ENCODE peak calls at places on chromosomes 4 and X, in four cellular contexts. One of them, this sample, is unnamed.

GRCh38 chrX:39661508-39661907 is 436.2 kb downstream of the BCOR start:
- DNase-seq in SK-N-SH: no peak
- DNase-seq in K562: no peak
- DNase-seq in GM12878: no peak
- DNase-seq in this sample: no peak

GRCh38 chr4:169270810-169271691 is at the start of gene SH3RF1:
- DNase-seq in SK-N-SH: peak
- DNase-seq in K562: peak
- DNase-seq in GM12878: no peak
- DNase-seq in this sample: peak

GRCh38 chr4:122898370-122899150 is 23.8 kb downstream of the NUDT6 start:
- DNase-seq in SK-N-SH: no peak
- DNase-seq in K562: no peak
- DNase-seq in GM12878: no peak
- DNase-seq in this sample: no peak

GRCh38 chr4:148166132-148166531 is 276.1 kb downstream of the NR3C2 start:
- DNase-seq in SK-N-SH: no peak
- DNase-seq in K562: no peak
- DNase-seq in GM12878: no peak
- DNase-seq in this sample: no peak

GRCh38 chr4:7704091-7704490 is 235.6 kb downstream of the AFAP1 start:
- DNase-seq in SK-N-SH: no peak
- DNase-seq in K562: no peak
- DNase-seq in GM12878: no peak
- DNase-seq in this sample: no peak

GRCh38 chr4:148300877-148301276 is 141.3 kb downstream of the NR3C2 start:
- DNase-seq in SK-N-SH: no peak
- DNase-seq in K562: no peak
- DNase-seq in GM12878: no peak
- DNase-seq in this sample: no peak

GRCh38 chr4:4761128-4761991 is 98.1 kb upstream of the MSX1 start:
- DNase-seq in SK-N-SH: peak
- DNase-seq in K562: peak
- DNase-seq in GM12878: no peak
- DNase-seq in this sample: peak

GRCh38 chrX:153723351-153724251 is 586 bp downstream of the BCAP31 start:
- DNase-seq in SK-N-SH: peak
- DNase-seq in K562: peak
- DNase-seq in GM12878: no peak
- DNase-seq in this sample: no peak

GRCh38 chr4:124480061-124480460 is 232.5 kb downstream of the ANKRD50 start:
- DNase-seq in SK-N-SH: no peak
- DNase-seq in K562: no peak
- DNase-seq in GM12878: no peak
- DNase-seq in this sample: no peak

GRCh38 chr4:8346838-8347605 is 77.5 kb downstream of the HTRA3 start:
- DNase-seq in SK-N-SH: peak
- DNase-seq in K562: no peak
- DNase-seq in GM12878: no peak
- DNase-seq in this sample: no peak

DNA sequence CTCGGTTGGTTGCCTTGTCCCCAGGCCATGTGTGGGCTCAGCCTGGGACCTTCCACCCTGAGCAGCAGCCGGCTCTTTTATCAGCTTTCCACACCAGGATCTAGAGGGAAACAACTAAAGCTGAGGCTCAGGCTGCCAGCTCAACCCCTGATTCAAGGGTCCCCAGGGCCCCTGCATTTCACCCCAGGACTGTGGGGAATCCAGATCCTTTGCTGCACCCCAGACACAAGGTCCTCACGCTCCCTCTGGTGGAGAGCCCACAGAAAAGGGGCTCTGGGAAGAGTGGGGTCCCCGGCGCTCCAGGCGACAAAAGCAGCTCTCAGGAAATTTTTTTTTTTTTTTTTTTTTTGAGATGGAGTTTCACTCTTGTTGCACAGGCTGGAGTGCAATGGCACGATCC is 64.3 kb downstream of the ZFYVE28 start:
- DNase-seq in SK-N-SH: peak
- DNase-seq in K562: peak
- DNase-seq in GM12878: no peak
- DNase-seq in this sample: no peak
- TF ChIP-seq RAD21 in SK-N-SH: peak
- TF ChIP-seq RAD21 in K562: no peak
- TF ChIP-seq RAD21 in GM12878: peak
- TF ChIP-seq RAD21 in this sample: peak

DNA sequence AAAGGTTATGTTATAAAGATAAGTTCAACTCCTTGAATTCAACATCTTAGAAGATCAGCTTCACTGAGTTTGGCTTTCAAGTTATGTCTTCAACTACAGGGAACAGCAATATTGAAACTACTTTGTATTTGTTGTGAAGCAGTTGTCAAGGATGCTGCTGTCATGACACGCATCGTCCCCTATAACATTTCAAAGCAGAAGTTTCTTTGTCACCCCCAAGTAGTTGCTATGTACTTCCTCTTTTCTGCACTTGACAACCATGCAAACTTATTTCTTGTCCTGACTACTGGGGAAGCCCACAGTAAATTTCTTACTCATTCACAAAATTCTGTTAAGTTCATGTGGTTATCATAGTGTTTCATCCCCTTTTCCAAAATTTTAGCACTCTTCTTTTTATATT is 14.3 kb downstream of the ANTXR2 start:
- DNase-seq in SK-N-SH: no peak
- DNase-seq in K562: peak
- DNase-seq in GM12878: peak
- DNase-seq in this sample: no peak
- TF ChIP-seq NRF1 in SK-N-SH: no peak
- TF ChIP-seq NRF1 in K562: no peak
- TF ChIP-seq NRF1 in GM12878: no peak
- TF ChIP-seq NRF1 in this sample: no peak

GRCh38 chr4:26235500-26235899 is 85.3 kb upstream of the RBPJ start:
- DNase-seq in SK-N-SH: no peak
- DNase-seq in K562: no peak
- DNase-seq in GM12878: no peak
- DNase-seq in this sample: no peak
- TF ChIP-seq RAD21 in SK-N-SH: no peak
- TF ChIP-seq RAD21 in K562: no peak
- TF ChIP-seq RAD21 in GM12878: no peak
- TF ChIP-seq RAD21 in this sample: peak

DNA sequence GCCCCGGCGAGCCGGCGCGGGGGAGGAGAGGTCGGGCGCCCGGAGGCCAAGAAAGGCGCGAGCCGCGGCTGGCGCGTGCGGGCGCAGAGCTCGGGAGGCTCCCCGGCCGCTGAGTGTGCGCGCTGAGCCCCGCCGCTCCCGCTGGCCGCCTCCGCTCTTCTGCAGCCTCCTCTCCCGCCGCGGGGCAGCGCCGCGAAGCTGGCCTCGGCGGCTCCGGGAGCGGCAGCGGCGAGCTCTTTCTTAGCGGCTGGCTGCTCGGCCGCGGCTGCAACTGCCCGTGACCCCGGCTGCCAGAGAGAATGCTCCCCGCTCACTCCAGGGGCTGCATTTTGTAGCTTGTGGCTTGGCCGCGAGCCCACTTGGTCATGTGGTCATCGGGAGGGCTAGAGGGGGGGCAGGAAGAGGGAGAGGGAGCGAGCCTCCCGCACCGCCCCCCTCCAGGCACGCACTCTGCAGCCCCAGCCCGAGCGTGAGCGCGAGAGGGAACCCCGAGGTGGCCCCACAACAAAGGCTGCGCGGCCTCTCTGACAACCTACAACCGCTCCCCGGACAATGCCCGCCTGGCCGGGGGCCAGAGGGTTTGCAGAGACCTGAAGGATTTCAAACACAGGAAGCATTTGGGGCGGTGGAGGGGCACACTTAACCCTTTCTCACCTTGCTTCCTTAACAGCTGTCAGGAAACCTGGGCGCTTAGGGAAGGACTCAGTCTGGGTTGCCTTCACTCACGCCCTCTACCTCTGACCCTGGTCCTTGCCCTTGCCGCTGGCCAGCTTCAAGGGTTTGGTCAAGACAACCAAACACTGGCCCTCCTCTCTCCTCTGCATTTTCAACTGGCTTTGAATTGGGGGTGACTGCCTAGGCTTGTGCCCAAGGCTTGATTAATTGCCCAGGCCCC is at the start of gene APLN:
- DNase-seq in SK-N-SH: peak
- DNase-seq in K562: no peak
- DNase-seq in GM12878: no peak
- DNase-seq in this sample: peak
- TF ChIP-seq NRF1 in SK-N-SH: no peak
- TF ChIP-seq NRF1 in K562: no peak
- TF ChIP-seq NRF1 in GM12878: no peak
- TF ChIP-seq NRF1 in this sample: no peak

DNA sequence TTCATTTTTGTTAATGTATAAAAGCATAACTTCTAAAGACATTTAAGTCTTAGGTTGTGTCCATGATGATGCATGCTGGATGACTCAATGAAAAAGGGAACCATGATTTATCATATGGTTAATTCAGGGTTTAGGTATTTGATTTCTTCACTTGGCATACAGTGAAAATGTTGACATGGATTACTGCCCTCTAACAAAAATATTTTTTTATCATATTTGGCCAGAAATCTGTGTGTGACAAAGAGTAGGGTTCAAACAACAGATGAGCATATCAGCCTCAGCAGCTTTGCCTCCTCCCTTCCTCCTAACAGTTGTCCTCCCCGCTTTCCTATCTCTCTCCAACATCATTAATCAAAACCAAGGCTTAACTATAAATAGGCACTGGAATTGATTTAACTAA is 46.3 kb downstream of the ARHGAP6 start:
- DNase-seq in SK-N-SH: no peak
- DNase-seq in K562: no peak
- DNase-seq in GM12878: no peak
- DNase-seq in this sample: no peak
- TF ChIP-seq RAD21 in SK-N-SH: no peak
- TF ChIP-seq RAD21 in K562: no peak
- TF ChIP-seq RAD21 in GM12878: no peak
- TF ChIP-seq RAD21 in this sample: no peak

GRCh38 chr4:152164561-152164960 is 371.3 kb downstream of the FBXW7 start:
- DNase-seq in SK-N-SH: no peak
- DNase-seq in K562: no peak
- DNase-seq in GM12878: no peak
- DNase-seq in this sample: no peak

GRCh38 chr4:152162331-152162697 is 373.6 kb downstream of the FBXW7 start:
- DNase-seq in SK-N-SH: no peak
- DNase-seq in K562: no peak
- DNase-seq in GM12878: no peak
- DNase-seq in this sample: no peak

GRCh38 chr4:152159773-152160172 is 376.1 kb downstream of the FBXW7 start:
- DNase-seq in SK-N-SH: no peak
- DNase-seq in K562: no peak
- DNase-seq in GM12878: no peak
- DNase-seq in this sample: no peak

GRCh38 chr4:152160236-152160800 is 375.6 kb downstream of the FBXW7 start:
- DNase-seq in SK-N-SH: no peak
- DNase-seq in K562: no peak
- DNase-seq in GM12878: no peak
- DNase-seq in this sample: no peak

GRCh38 chr4:152161676-152162330 is 374.1 kb downstream of the FBXW7 start:
- DNase-seq in SK-N-SH: no peak
- DNase-seq in K562: no peak
- DNase-seq in GM12878: no peak
- DNase-seq in this sample: no peak
- TF ChIP-seq NRF1 in SK-N-SH: no peak
- TF ChIP-seq NRF1 in K562: no peak
- TF ChIP-seq NRF1 in GM12878: no peak
- TF ChIP-seq NRF1 in this sample: no peak

GRCh38 chr4:146522862-146523205 is 1.1 kb upstream of the SLC10A7 start:
- DNase-seq in SK-N-SH: no peak
- DNase-seq in K562: no peak
- DNase-seq in GM12878: no peak
- DNase-seq in this sample: no peak

GRCh38 chr4:146520894-146521542 is 722 bp downstream of the SLC10A7 start:
- DNase-seq in SK-N-SH: peak
- DNase-seq in K562: peak
- DNase-seq in GM12878: peak
- DNase-seq in this sample: no peak

GRCh38 chr4:146522098-146522861 is 540 bp upstream of the SLC10A7 start:
- DNase-seq in SK-N-SH: peak
- DNase-seq in K562: peak
- DNase-seq in GM12878: peak
- DNase-seq in this sample: peak

GRCh38 chr4:146524663-146525062 is 2.9 kb upstream of the SLC10A7 start:
- DNase-seq in SK-N-SH: no peak
- DNase-seq in K562: no peak
- DNase-seq in GM12878: no peak
- DNase-seq in this sample: no peak

DNA sequence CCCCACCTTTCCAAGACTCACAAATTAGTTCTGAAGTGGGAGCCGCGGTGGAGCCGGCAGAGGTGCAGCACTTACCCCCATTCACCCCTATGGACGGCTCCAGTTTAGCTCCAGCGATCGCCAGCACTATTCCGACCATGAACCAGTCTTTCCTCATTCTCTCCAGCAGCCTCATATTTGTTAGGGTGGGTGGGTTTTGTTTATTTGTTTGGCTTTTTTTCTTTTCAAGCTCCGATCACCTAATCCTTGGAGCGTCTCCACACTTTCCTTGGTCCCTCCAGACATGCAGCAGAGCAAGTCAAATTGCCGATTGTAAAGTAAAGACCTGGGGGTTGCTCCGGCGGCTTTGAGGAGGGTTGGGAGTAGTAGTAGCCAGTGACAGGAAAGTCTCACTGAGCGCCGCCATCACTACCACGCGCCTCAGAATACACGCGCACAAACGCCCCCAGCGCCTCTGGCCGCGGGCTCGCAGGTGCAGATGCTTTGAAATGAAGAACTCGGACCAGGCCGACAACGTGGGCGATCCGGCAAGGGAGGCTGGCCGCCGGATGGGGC is at the start of gene SLC10A7:
- DNase-seq in SK-N-SH: peak
- DNase-seq in K562: peak
- DNase-seq in GM12878: peak
- DNase-seq in this sample: peak
- TF ChIP-seq RAD21 in SK-N-SH: no peak
- TF ChIP-seq RAD21 in K562: no peak
- TF ChIP-seq RAD21 in GM12878: no peak
- TF ChIP-seq RAD21 in this sample: no peak

DNA sequence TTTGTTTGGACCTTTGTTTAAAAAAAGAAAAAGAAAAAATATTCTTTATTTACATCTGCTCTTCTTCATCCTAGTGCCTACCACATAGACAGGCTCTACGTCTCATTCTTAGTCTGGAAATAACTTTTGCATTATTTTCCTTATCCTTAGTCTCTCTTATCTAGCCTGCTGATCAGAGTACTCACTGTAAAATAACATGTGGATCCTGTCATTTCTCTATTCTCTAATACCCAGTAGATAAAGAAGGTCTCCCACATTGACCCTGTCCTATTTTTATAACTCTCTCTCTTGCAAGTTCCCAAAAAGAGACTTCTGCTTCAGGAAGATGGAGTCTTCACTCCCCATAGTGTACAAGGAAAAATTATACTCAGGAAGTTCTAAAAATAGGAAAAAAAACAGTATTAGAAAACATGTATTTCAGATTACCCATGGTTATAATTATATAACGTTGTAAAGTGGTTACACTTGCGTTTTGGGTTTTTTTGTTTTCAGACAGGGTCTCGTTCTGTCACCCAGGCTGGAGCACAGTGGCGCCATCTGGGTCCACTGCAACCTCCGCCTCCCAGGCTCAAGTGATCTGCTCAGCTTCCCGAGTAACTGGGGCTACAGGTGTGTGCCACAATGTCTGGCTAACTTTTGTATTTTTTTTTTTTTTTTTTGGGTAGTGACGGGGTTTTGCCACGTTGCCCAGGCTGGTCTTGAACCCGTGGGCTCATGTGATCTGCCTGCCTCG is 23.8 kb downstream of the ZFX start:
- DNase-seq in SK-N-SH: no peak
- DNase-seq in K562: no peak
- DNase-seq in GM12878: no peak
- DNase-seq in this sample: no peak
- TF ChIP-seq NRF1 in SK-N-SH: no peak
- TF ChIP-seq NRF1 in K562: no peak
- TF ChIP-seq NRF1 in GM12878: no peak
- TF ChIP-seq NRF1 in this sample: no peak